ENCODE peak calls at places on chromosomes 12 and 14, in seven cellular contexts. A, D, I, T, W, J and M are unnamed samples. For H3K36me3, the result is how much of the 10 kb centered on the place peaks cover.

GRCh38 chr12:111488798-111489197 is 83.1 kb downstream of the SH2B3 start:
- DNase-seq in A (no peak), D (no peak), I (no peak), T (no peak), W (no peak), J (no peak), M (no peak)

GRCh38 chr12:75720807-75721206 is 209.4 kb upstream of the KRR1 start:
- DNase-seq in A (peak), D (no peak), I (peak), T (peak), W (no peak), J (peak), M (no peak)

GRCh38 chr14:69346710-69347109 is 51.4 kb downstream of the ERH start:
- DNase-seq in A (peak), D (peak), I (no peak), T (peak), W (no peak), J (peak), M (peak)

GRCh38 chr12:6437586-6437985 is 7.2 kb upstream of the CD27 start:
- DNase-seq in A (no peak), D (no peak), I (no peak), T (peak), W (no peak), J (no peak), M (no peak)

GRCh38 chr12:46609671-46610070 is 216.1 kb downstream of the SLC38A4 start:
- DNase-seq in A (no peak), D (no peak), I (no peak), T (no peak), W (no peak), J (peak), M (no peak)

GRCh38 chr12:4037747-4038312 is 164.6 kb upstream of the PARP11 start:
- DNase-seq in A (peak), D (peak), I (no peak), T (peak), W (no peak), J (peak), M (no peak)

GRCh38 chr12:25552681-25553080 is 402 bp downstream of the LMNTD1 start:
- DNase-seq in A (no peak), D (no peak), I (no peak), T (no peak), W (no peak), J (no peak), M (no peak)

GRCh38 chr14:69399750-69400149 is 1.3 kb downstream of the SLC39A9 start:
- DNase-seq in A (no peak), D (no peak), I (no peak), T (no peak), W (no peak), J (no peak), M (no peak)

GRCh38 chr14:89290813-89291212 is 126.2 kb downstream of the FOXN3 start:
- DNase-seq in A (no peak), D (no peak), I (no peak), T (no peak), W (no peak), J (no peak), M (no peak)

GRCh38 chr12:7832059-7832696 is 40.5 kb downstream of the SLC2A14 start:
- DNase-seq in A (peak), D (no peak), I (no peak), T (peak), W (no peak), J (peak), M (no peak)

GRCh38 chr12:95760371-95760770 is 30.2 kb downstream of the NTN4 start:
- DNase-seq in A (no peak), D (no peak), I (no peak), T (no peak), W (no peak), J (no peak), M (no peak)

GRCh38 chr14:50064993-50065392 is 51.4 kb downstream of the VCPKMT start:
- DNase-seq in A (no peak), D (no peak), I (no peak), T (no peak), W (no peak), J (no peak), M (no peak)

GRCh38 chr12:104407922-104408321 is 48.8 kb upstream of the CHST11 start:
- DNase-seq in A (no peak), D (no peak), I (no peak), T (no peak), W (no peak), J (no peak), M (no peak)

GRCh38 chr14:67541448-67542387 is 8.6 kb downstream of the PLEKHH1 start:
- DNase-seq in A (peak), D (no peak), I (no peak), T (peak), W (no peak), J (peak), M (no peak)

GRCh38 chr12:132437252-132438138 is 52.5 kb upstream of the FBRSL1 start:
- DNase-seq in A (peak), D (no peak), I (no peak), T (peak), W (no peak), J (peak), M (no peak)

GRCh38 chr14:102835959-102836358 is 58.7 kb downstream of the TRAF3 start:
- DNase-seq in A (no peak), D (no peak), I (no peak), T (no peak), W (no peak), J (no peak), M (no peak)

GRCh38 chr14:87896393-87897380 is 96.3 kb downstream of the GALC start:
- DNase-seq in A (peak), D (no peak), I (no peak), T (no peak), W (no peak), J (no peak), M (no peak)

GRCh38 chr12:89390802-89391673 is 38.7 kb upstream of the DUSP6 start:
- DNase-seq in A (no peak), D (no peak), I (no peak), T (no peak), W (no peak), J (no peak), M (no peak)

GRCh38 chr14:93994919-93995682 is 2.0 kb upstream of the CCDC197 start:
- DNase-seq in A (peak), D (no peak), I (no peak), T (peak), W (no peak), J (peak), M (peak)

GRCh38 chr12:16346931-16347330 is 514 bp upstream of the MGST1 start:
- DNase-seq in A (no peak), D (no peak), I (no peak), T (no peak), W (no peak), J (no peak), M (no peak)

GRCh38 chr12:98758331-98758730 is 113.2 kb downstream of the APAF1 start:
- DNase-seq in A (no peak), D (no peak), I (no peak), T (no peak), W (no peak), J (peak), M (no peak)

DNA sequence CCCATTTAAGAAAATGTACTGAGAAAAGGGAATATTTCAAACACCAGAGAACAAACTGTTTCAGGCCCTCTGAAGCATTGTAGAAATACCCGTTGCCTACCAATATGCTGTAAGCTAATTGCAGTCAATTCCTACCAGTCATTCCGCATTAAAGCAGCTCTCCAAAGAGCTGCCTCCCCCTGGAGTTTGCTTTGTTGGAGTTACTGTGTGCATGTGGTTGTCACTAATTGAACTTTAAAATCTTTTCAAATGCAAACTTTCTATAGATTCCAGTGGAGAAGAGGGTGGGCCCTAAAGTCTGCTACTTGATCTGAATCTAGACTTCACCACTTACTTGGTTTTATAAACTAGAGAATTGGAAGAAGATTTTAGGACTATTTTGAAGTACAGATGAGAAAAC is 112.7 kb downstream of the PLXNC1 start:
- DNase-seq in A (peak), D (no peak), I (no peak), T (peak), W (no peak), J (no peak), M (no peak)
- H3K27ac ChIP-seq in A (peak), D (no peak), I (no peak), T (no peak), W (no peak), J (no peak), M (peak)

GRCh38 chr14:75258803-75259509 is 19.7 kb upstream of the FOS start:
- DNase-seq in A (peak), D (peak), I (peak), T (peak), W (peak), J (peak), M (peak)

GRCh38 chr14:75257241-75257640 is 21.4 kb upstream of the FOS start:
- DNase-seq in A (no peak), D (no peak), I (no peak), T (no peak), W (no peak), J (no peak), M (no peak)

GRCh38 chr14:75259510-75259855 is 19.1 kb upstream of the FOS start:
- DNase-seq in A (peak), D (no peak), I (no peak), T (no peak), W (no peak), J (no peak), M (no peak)

GRCh38 chr14:75259946-75260545 is 18.6 kb upstream of the FOS start:
- DNase-seq in A (no peak), D (no peak), I (no peak), T (no peak), W (no peak), J (no peak), M (no peak)

GRCh38 chr14:75258079-75258802 is 20.4 kb upstream of the FOS start:
- DNase-seq in A (no peak), D (peak), I (no peak), T (no peak), W (no peak), J (peak), M (no peak)
- H3K4me3 ChIP-seq in A (peak), D (peak), I (peak), T (peak), W (peak), J (no peak), M (peak)

DNA sequence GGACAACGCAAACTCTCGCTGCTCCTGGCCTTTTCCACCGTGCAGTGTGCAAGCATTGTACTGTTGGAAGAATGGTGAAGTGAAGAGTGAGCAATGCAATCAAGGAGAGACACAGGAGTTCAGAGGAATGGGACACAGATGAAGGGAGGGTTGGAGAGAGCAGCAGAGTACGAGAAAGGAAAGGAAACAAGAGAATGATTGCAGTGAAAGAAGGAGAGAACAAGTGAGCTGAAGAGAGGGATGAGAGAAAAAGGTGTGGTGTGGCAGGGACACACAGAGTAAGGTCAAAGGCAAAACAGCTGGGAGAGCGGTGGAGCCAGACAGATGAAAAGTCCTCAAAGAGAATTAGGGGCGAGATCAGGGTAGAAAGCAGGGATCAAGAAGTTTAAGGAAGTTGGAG is 13.0 kb downstream of the CACNB3 start:
- DNase-seq in A (no peak), D (no peak), I (no peak), T (no peak), W (no peak), J (no peak), M (no peak)
- H3K36me3 ChIP-seq in A (under half), D (under half), I (half or more), T (half or more), W (half or more), J (under half), M (under half)

GRCh38 chr14:60160422-60160821 is 4.8 kb downstream of the DHRS7 start:
- DNase-seq in A (no peak), D (no peak), I (no peak), T (no peak), W (no peak), J (no peak), M (no peak)
- H3K27ac ChIP-seq in A (no peak), D (no peak), I (peak), T (no peak), W (no peak), J (no peak), M (no peak)

GRCh38 chr14:51082394-51082793 is 12.5 kb downstream of the TRIM9 start:
- DNase-seq in A (no peak), D (no peak), I (no peak), T (no peak), W (no peak), J (no peak), M (no peak)
- H3K4me3 ChIP-seq in A (no peak), D (no peak), I (no peak), T (no peak), W (no peak), J (no peak), M (no peak)

GRCh38 chr12:57069522-57069921 is 9.1 kb downstream of the NEMP1 start:
- DNase-seq in A (peak), D (peak), I (no peak), T (peak), W (no peak), J (peak), M (no peak)

GRCh38 chr12:57063991-57064725 is 14.2 kb upstream of the MYO1A start:
- DNase-seq in A (no peak), D (no peak), I (no peak), T (no peak), W (no peak), J (no peak), M (no peak)

GRCh38 chr12:57066245-57066644 is 12.3 kb downstream of the NEMP1 start:
- DNase-seq in A (no peak), D (no peak), I (no peak), T (no peak), W (no peak), J (no peak), M (no peak)
- H3K36me3 ChIP-seq in A (under half), D (under half), I (half or more), T (half or more), W (under half), J (under half), M (under half)

DNA sequence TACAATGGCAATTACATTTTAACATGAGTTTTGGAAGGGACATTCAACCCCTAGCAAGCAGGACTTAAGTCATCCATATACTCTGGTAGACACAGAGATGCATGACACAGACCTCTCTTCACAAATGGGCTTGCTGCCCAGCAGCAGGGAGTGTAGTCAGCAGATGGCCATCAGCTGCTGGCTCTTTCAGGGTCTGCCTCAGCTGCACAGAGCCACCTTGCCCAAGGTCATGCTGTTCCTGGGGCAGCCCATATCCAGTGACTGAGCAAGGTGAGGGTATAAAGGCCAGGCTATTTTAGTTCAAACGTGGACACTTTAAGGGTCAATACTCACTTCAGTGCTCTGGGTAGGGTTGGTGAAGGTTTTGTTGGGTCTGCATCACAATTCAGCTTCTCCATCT is 58.3 kb upstream of the JDP2 start:
- DNase-seq in A (no peak), D (no peak), I (no peak), T (peak), W (no peak), J (no peak), M (peak)
- H3K27ac ChIP-seq in A (no peak), D (no peak), I (no peak), T (no peak), W (no peak), J (no peak), M (no peak)

DNA sequence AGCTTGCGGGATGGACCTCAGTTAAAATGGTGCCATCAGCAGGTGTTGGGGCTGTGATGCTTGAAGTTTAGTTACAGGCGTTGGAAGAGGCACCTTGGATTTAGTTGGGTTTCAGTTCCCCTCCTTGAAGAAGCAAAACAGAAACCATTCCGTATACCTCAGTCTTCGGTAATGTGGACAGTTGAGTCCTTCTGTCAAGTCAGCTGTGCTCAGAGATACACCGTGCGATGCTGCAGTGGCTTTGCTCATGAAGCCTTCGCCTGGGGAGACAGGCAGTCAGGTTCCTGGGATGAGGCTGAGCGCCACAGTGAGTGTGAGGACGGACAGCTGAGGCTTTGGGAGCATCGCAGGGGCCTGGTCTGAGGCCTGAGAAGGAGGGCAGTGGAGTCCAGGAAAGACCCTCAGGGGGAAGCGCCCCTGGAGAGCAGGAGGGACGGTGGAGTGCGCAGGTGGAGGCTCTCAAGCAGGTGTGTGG is 7.4 kb downstream of the RAN start:
- DNase-seq in A (peak), D (no peak), I (no peak), T (peak), W (no peak), J (no peak), M (no peak)
- H3K4me3 ChIP-seq in A (no peak), D (no peak), I (no peak), T (no peak), W (no peak), J (no peak), M (no peak)